ENCODE peak calls at places on chromosomes 6 and 20, in nine cellular contexts. U, T, V, B, E, W, H, F and M are unnamed samples.

GRCh38 chr6:6783736-6784135 is 195.2 kb downstream of the LY86 start:
- DNase-seq in U (no peak), T (peak; percentile 29), V (no peak), B (no peak), E (no peak), W (peak; percentile 19), H (no peak), F (no peak), M (peak; percentile 63)

GRCh38 chr6:40796280-40797223 is 209.4 kb upstream of the LRFN2 start:
- DNase-seq in U (no peak), T (peak; percentile 32), V (no peak), B (no peak), E (no peak), W (peak; percentile 43), H (no peak), F (peak; percentile 68), M (no peak)

GRCh38 chr6:41120058-41120457 is 34.1 kb downstream of the TREML1 start:
- DNase-seq in U (no peak), T (no peak), V (no peak), B (no peak), E (no peak), W (no peak), H (no peak), F (no peak), M (peak; percentile 87)

GRCh38 chr6:149045404-149045803 is 272.1 kb upstream of the TAB2 start:
- DNase-seq in U (peak; percentile 33), T (no peak), V (no peak), B (peak; percentile 45), E (no peak), W (no peak), H (no peak), F (no peak), M (no peak)

GRCh38 chr6:155186052-155186658 is 77.7 kb upstream of the CLDN20 start:
- DNase-seq in U (no peak), T (peak; percentile 34), V (no peak), B (no peak), E (no peak), W (peak; percentile 49), H (no peak), F (no peak), M (peak; percentile 10)

GRCh38 chr20:40192529-40192928 is 496.5 kb downstream of the MAFB start:
- DNase-seq in U (no peak), T (no peak), V (no peak), B (peak; percentile 15), E (no peak), W (no peak), H (no peak), F (no peak), M (no peak)

GRCh38 chr6:5475779-5476178 is 214.5 kb downstream of the FARS2 start:
- DNase-seq in U (no peak), T (no peak), V (no peak), B (no peak), E (no peak), W (no peak), H (no peak), F (no peak), M (no peak)

GRCh38 chr6:169960531-169960890 is 209.1 kb downstream of the ERMARD start:
- DNase-seq in U (no peak), T (no peak), V (no peak), B (no peak), E (no peak), W (no peak), H (no peak), F (no peak), M (no peak)

GRCh38 chr6:111870751-111871064 is 2.5 kb downstream of the FYN start:
- DNase-seq in U (peak; percentile 63), T (no peak), V (no peak), B (no peak), E (no peak), W (peak; percentile 14), H (no peak), F (no peak), M (no peak)

GRCh38 chr6:39189915-39190544 is 39.2 kb downstream of the KCNK5 start:
- DNase-seq in U (peak; percentile 40), T (no peak), V (peak; percentile 76), B (peak; percentile 15), E (no peak), W (peak; percentile 61), H (peak; percentile 8), F (peak; percentile 25), M (peak; percentile 26)

GRCh38 chr20:14334306-14334930 is 3.0 kb downstream of the FLRT3 start:
- DNase-seq in U (peak; percentile 48), T (peak; percentile 58), V (peak; percentile 47), B (no peak), E (no peak), W (peak; percentile 75), H (no peak), F (no peak), M (peak; percentile 72)

GRCh38 chr6:50272611-50273010 is 222.9 kb upstream of the DEFB112 start:
- DNase-seq in U (no peak), T (no peak), V (no peak), B (no peak), E (no peak), W (no peak), H (peak; percentile 30), F (no peak), M (peak; percentile 10)

GRCh38 chr6:155314773-155315515 is 660 bp upstream of the TFB1M start:
- DNase-seq in U (peak; percentile 93), T (peak; percentile 89), V (peak; percentile 87), B (no peak), E (peak; percentile 87), W (peak; percentile 88), H (peak; percentile 90), F (peak; percentile 56), M (peak; percentile 83)

GRCh38 chr6:134910596-134910935 is 39.3 kb downstream of the ALDH8A1 start:
- DNase-seq in U (no peak), T (no peak), V (no peak), B (no peak), E (no peak), W (no peak), H (no peak), F (no peak), M (no peak)

GRCh38 chr6:146915671-146916127 is 288.5 kb upstream of the STXBP5 start:
- DNase-seq in U (no peak), T (peak; percentile 49), V (no peak), B (no peak), E (no peak), W (peak; percentile 81), H (no peak), F (no peak), M (peak; percentile 80)
- H3K4me3 ChIP-seq in U (no peak overlapping the region), T (no peak overlapping the region), V (no peak overlapping the region), B (no peak overlapping the region), E (no peak overlapping the region), W (peak overlapping the region; percentile 78), H (no peak overlapping the region), F (no peak overlapping the region), M (peak overlapping the region; percentile 11)

GRCh38 chr20:63963784-63964301 is 5.9 kb downstream of the ZNF512B start:
- DNase-seq in U (no peak), T (no peak), V (no peak), B (no peak), E (no peak), W (no peak), H (no peak), F (peak; percentile 12), M (no peak)
- H3K36me3 ChIP-seq in U (peaks cover 57% of the 10 kb centered on the region), T (peaks cover 88% of the 10 kb centered on the region), V (no peaks in the 10 kb centered on the region), B (peaks cover 88% of the 10 kb centered on the region), E (no peaks in the 10 kb centered on the region), W (no peaks in the 10 kb centered on the region), H (peaks cover 72% of the 10 kb centered on the region), F (peaks cover 61% of the 10 kb centered on the region), M (peaks cover 29% of the 10 kb centered on the region)

GRCh38 chr6:10411131-10411914 is 3.6 kb downstream of the TFAP2A start:
- DNase-seq in U (no peak), T (no peak), V (no peak), B (no peak), E (no peak), W (peak; percentile 67), H (no peak), F (no peak), M (no peak)

GRCh38 chr6:10407674-10408054 is 7.2 kb downstream of the TFAP2A start:
- DNase-seq in U (no peak), T (no peak), V (no peak), B (no peak), E (no peak), W (no peak), H (no peak), F (no peak), M (no peak)

GRCh38 chr6:10410214-10410873 is 4.5 kb downstream of the TFAP2A start:
- DNase-seq in U (no peak), T (no peak), V (no peak), B (no peak), E (no peak), W (no peak), H (no peak), F (no peak), M (peak; percentile 12)

GRCh38 chr6:10409766-10410209 is 5.1 kb downstream of the TFAP2A start:
- DNase-seq in U (no peak), T (no peak), V (no peak), B (no peak), E (no peak), W (no peak), H (no peak), F (no peak), M (no peak)

DNA sequence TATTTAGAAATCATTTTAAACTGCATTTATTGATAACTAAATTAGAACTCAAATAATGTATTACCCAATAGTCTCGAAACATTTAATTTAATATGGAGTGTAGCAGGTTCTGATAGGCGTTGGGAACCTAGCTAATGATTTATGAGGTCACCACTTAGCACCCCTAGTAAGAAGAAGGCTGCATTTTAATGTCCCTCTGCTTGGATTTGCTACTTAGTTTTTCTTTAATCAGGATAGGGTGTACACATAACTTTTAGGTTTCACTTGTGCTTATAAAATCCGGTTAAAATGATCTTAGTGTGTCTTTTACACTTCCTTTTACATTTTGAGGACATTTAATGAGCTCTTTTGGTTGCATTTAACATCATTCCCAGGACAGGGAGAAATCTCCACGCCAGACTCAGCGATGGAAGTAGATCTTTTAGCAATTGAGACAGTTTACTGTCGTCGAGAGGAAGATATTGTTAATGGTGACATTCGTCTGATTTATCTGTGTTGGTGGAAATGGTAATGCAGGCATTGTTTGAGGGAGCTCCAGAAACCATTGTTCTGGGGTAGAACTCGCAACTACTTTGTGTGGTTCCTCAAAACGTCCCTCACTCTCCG is 5.6 kb downstream of the TFAP2A start:
- DNase-seq in U (no peak), T (no peak), V (no peak), B (no peak), E (no peak), W (no peak), H (no peak), F (no peak), M (peak; percentile 43)
- H3K4me3 ChIP-seq in U (no peak overlapping the region), T (no peak overlapping the region), V (no peak overlapping the region), B (no peak overlapping the region), E (peak overlapping the region; percentile 100), W (peak overlapping the region; percentile 98), H (no peak overlapping the region), F (peak overlapping the region; percentile 74), M (peak overlapping the region; percentile 61)

DNA sequence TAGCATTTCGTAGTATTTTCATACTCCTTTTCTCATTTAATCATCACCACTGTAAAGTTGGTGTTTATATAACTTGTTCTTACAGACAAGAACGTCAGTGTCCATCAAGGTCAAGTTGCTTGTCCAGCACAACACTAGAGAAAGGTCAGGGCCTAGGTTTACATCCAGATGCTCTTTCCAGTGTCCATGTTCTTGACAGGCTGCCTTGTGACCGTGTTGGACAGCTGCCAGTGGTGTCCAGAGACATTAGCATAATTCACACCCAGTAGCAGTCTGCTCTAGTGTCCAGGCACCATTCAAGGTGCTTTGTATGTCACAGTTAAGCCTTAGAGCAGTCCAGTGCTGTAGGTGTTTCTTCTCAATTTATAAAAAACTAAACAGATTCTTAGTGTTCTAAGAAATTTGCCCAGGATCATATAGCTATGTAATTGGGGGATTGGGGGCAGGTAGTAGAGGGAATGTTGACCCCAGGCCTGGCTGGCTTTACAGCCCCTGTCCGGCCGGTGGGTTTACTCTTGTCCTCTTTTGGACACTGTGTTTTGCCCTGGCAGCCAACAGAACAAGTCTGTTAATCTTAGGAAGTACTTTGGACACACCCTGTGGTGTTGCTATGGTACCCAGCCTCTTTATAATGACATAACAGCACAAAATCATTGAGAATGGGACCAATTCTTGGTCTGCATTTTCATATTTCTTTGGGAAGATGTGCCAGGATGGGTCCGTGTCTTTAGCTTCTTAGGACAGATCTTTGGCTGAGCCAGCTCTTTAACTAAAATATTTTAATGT is 8.0 kb downstream of the STK35 start:
- DNase-seq in U (no peak), T (peak; percentile 76), V (peak; percentile 16), B (no peak), E (no peak), W (peak; percentile 47), H (no peak), F (peak; percentile 78), M (no peak)
- H3K36me3 ChIP-seq in U (peaks cover 45% of the 10 kb centered on the region), T (peaks cover 16% of the 10 kb centered on the region), V (peaks cover 2% of the 10 kb centered on the region), B (peaks cover 93% of the 10 kb centered on the region), E (peaks cover 12% of the 10 kb centered on the region), W (peaks cover 9% of the 10 kb centered on the region), H (peaks cover 54% of the 10 kb centered on the region), F (peaks cover 7% of the 10 kb centered on the region), M (peaks cover 1% of the 10 kb centered on the region)